ENCODE peak calls at places on chromosomes 16 and 17, in five cellular contexts. S is heart right ventricle, F is adrenal gland, W is endothelial cell of umbilical vein, J is thoracic aorta. G is an unnamed sample. For H3K36me3, the result is how much of the 10 kb centered on the place peaks cover.

GRCh38 chr17:59527931-59528330 is 37.5 kb upstream of the DHX40 start:
- DNase-seq in S (no peak), F (no peak), W (no peak), J (no peak), G (no peak)

GRCh38 chr17:71269201-71269600 is 851.6 kb upstream of the SOX9 start:
- DNase-seq in S (no peak), F (no peak), W (no peak), J (no peak), G (no peak)

GRCh38 chr17:35087731-35088646 is 24.5 kb upstream of the RFFL start:
- DNase-seq in S (peak), F (peak), W (peak), J (no peak), G (no peak)

GRCh38 chr16:12271006-12271405 is 294.5 kb downstream of the SNX29 start:
- DNase-seq in S (no peak), F (no peak), W (no peak), J (no peak), G (no peak)

GRCh38 chr16:3880623-3881498 is at the start of gene CREBBP:
- DNase-seq in S (peak), F (peak), W (peak), J (peak), G (peak)

GRCh38 chr16:1333149-1333812 is at the start of gene BAIAP3:
- DNase-seq in S (peak), F (peak), W (no peak), J (no peak), G (no peak)

GRCh38 chr17:40369923-40370322 is 5.4 kb upstream of the GJD3 start:
- DNase-seq in S (no peak), F (no peak), W (no peak), J (no peak), G (no peak)

GRCh38 chr17:64534187-64534586 is 27.4 kb downstream of the CEP95 start:
- DNase-seq in S (no peak), F (no peak), W (peak), J (no peak), G (no peak)

GRCh38 chr17:79388556-79389295 is 222.1 kb downstream of the RBFOX3 start:
- DNase-seq in S (peak), F (peak), W (peak), J (no peak), G (no peak)

GRCh38 chr16:89593841-89594240 is 18.3 kb downstream of the CPNE7 start:
- DNase-seq in S (no peak), F (no peak), W (no peak), J (no peak), G (no peak)

GRCh38 chr17:19017804-19018599 is 13.4 kb upstream of the FAM83G start:
- DNase-seq in S (no peak), F (no peak), W (no peak), J (no peak), G (no peak)

GRCh38 chr17:12620200-12620720 is 45.4 kb upstream of the MYOCD start:
- DNase-seq in S (no peak), F (no peak), W (no peak), J (no peak), G (no peak)

GRCh38 chr16:14244344-14245010 is 173.4 kb downstream of the MRTFB start:
- DNase-seq in S (no peak), F (no peak), W (no peak), J (no peak), G (no peak)

GRCh38 chr16:31291376-31291775 is 31.6 kb downstream of the ITGAM start:
- DNase-seq in S (no peak), F (no peak), W (no peak), J (no peak), G (no peak)

GRCh38 chr17:77143306-77143705 is 2.5 kb downstream of the SEC14L1 start:
- DNase-seq in S (no peak), F (no peak), W (no peak), J (no peak), G (no peak)

GRCh38 chr16:67451061-67451703 is 20.3 kb downstream of the HSD11B2 start:
- DNase-seq in S (peak), F (no peak), W (no peak), J (no peak), G (no peak)

GRCh38 chr16:66169817-66170216 is 196.7 kb upstream of the CDH5 start:
- DNase-seq in S (no peak), F (no peak), W (no peak), J (no peak), G (no peak)

GRCh38 chr17:2058521-2059124 is 3.7 kb downstream of the HIC1 start:
- DNase-seq in S (peak), F (peak), W (no peak), J (no peak), G (no peak)

GRCh38 chr17:29291163-29291752 is 2.7 kb downstream of the NUFIP2 start:
- DNase-seq in S (no peak), F (no peak), W (peak), J (no peak), G (peak)

GRCh38 chr17:38452719-38453118 is 24.5 kb downstream of the ARHGAP23 start:
- DNase-seq in S (no peak), F (no peak), W (peak), J (no peak), G (no peak)

GRCh38 chr17:38455288-38455915 is 27.1 kb downstream of the ARHGAP23 start:
- DNase-seq in S (no peak), F (no peak), W (peak), J (no peak), G (no peak)

GRCh38 chr17:38456031-38456815 is 28.0 kb downstream of the ARHGAP23 start:
- DNase-seq in S (no peak), F (no peak), W (peak), J (no peak), G (no peak)

GRCh38 chr17:38453951-38454421 is 25.7 kb downstream of the ARHGAP23 start:
- DNase-seq in S (no peak), F (peak), W (no peak), J (no peak), G (no peak)

DNA sequence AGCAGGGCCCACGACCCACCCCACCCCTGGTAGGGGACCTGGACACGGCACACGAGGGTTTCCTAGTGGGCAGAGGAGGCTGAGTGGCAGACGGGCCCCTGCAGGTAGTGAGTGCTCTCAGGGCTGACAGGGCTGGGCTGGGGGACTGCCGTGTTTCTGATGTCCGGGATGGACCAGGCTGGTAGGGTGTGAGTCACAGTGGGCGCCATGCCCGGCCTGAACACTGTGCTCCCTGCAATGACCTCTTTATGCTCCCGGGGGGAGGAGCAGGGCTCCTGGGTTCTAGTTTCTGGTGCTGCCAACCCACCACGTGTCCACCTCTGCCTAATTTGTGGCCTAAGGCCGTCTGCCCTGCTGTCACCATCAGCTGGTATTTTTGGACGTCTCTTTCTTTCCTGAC is 26.3 kb downstream of the ARHGAP23 start:
- DNase-seq in S (peak), F (peak), W (peak), J (peak), G (no peak)
- H3K4me3 ChIP-seq in S (peak), F (peak), W (peak), J (peak), G (peak)

GRCh38 chr17:62919388-62919787 is 46.6 kb upstream of the TANC2 start:
- DNase-seq in S (no peak), F (no peak), W (peak), J (no peak), G (no peak)

GRCh38 chr17:62912363-62912762 is 53.7 kb upstream of the TANC2 start:
- DNase-seq in S (no peak), F (no peak), W (no peak), J (no peak), G (no peak)

GRCh38 chr17:62920300-62920699 is 45.7 kb upstream of the TANC2 start:
- DNase-seq in S (no peak), F (no peak), W (no peak), J (no peak), G (no peak)

GRCh38 chr17:62913971-62914370 is 52.1 kb upstream of the TANC2 start:
- DNase-seq in S (no peak), F (no peak), W (no peak), J (no peak), G (no peak)

GRCh38 chr17:62916684-62917571 is 49.1 kb upstream of the TANC2 start:
- DNase-seq in S (no peak), F (no peak), W (peak), J (no peak), G (no peak)
- TF ChIP-seq CTCF in S (no peak), F (no peak), W (no peak), J (no peak), G (no peak)

GRCh38 chr17:82943751-82944150 is 103.9 kb upstream of the ZNF750 start:
- DNase-seq in S (no peak), F (no peak), W (no peak), J (no peak), G (no peak)

GRCh38 chr17:82941021-82942001 is 101.5 kb upstream of the ZNF750 start:
- DNase-seq in S (peak), F (no peak), W (no peak), J (no peak), G (no peak)

GRCh38 chr17:82944990-82945389 is 105.2 kb upstream of the ZNF750 start:
- DNase-seq in S (no peak), F (no peak), W (no peak), J (no peak), G (no peak)

GRCh38 chr17:82942166-82943130 is 102.6 kb upstream of the ZNF750 start:
- DNase-seq in S (peak), F (no peak), W (no peak), J (no peak), G (no peak)

GRCh38 chr17:82943339-82943738 is 103.5 kb upstream of the ZNF750 start:
- DNase-seq in S (no peak), F (no peak), W (no peak), J (no peak), G (no peak)
- H3K36me3 ChIP-seq in S (half or more), F (under half), W (under half), J (under half), G (under half)

GRCh38 chr17:57035971-57036481 is 49.0 kb upstream of the AKAP1 start:
- DNase-seq in S (no peak), F (no peak), W (no peak), J (no peak), G (no peak)
- H3K4me3 ChIP-seq in S (no peak), F (peak), W (no peak), J (peak), G (no peak)

GRCh38 chr17:50690887-50691549 is 16.7 kb downstream of the ANKRD40 start:
- DNase-seq in S (no peak), F (no peak), W (no peak), J (no peak), G (no peak)
- TF ChIP-seq CTCF in S (no peak), F (no peak), W (no peak), J (no peak), G (no peak)

GRCh38 chr17:21143695-21144094 is 16.9 kb downstream of the DHRS7B start:
- DNase-seq in S (no peak), F (no peak), W (no peak), J (no peak), G (no peak)
- H3K36me3 ChIP-seq in S (under half), F (under half), W (under half), J (under half), G (under half)

G was measured in BJ.